ENCODE peak calls at places on chromosomes 4 and X, in five cellular contexts. One of them, this sample, is unnamed.
A peak's percentile ranks its signal among the peaks of the same experiment; 100 is the strongest.

GRCh38 chrX:112642349-112642748 is 37.4 kb downstream of the LHFPL1 start:
- DNase-seq in colonic mucosa: peak; percentile 24
- DNase-seq in coronary artery: no peak
- DNase-seq in GM23248: peak; percentile 63
- DNase-seq in CD8-positive, alpha-beta T cell: peak; percentile 4
- DNase-seq in this sample: no peak

GRCh38 chr4:155047755-155048154 is 160.7 kb upstream of the NPY2R start:
- DNase-seq in colonic mucosa: no peak
- DNase-seq in coronary artery: no peak
- DNase-seq in GM23248: peak; percentile 8
- DNase-seq in CD8-positive, alpha-beta T cell: no peak
- DNase-seq in this sample: no peak

GRCh38 chrX:69387559-69388487 is 116.3 kb upstream of the NALF2 start:
- DNase-seq in colonic mucosa: peak; percentile 41
- DNase-seq in coronary artery: no peak
- DNase-seq in GM23248: peak; percentile 54
- DNase-seq in CD8-positive, alpha-beta T cell: peak; percentile 28
- DNase-seq in this sample: no peak

GRCh38 chr4:165415910-165416309 is 37.1 kb downstream of the CPE start:
- DNase-seq in colonic mucosa: no peak
- DNase-seq in coronary artery: no peak
- DNase-seq in GM23248: no peak
- DNase-seq in CD8-positive, alpha-beta T cell: no peak
- DNase-seq in this sample: no peak

GRCh38 chr4:69888336-69888735 is 28.4 kb upstream of the SULT1E1 start:
- DNase-seq in colonic mucosa: no peak
- DNase-seq in coronary artery: no peak
- DNase-seq in GM23248: no peak
- DNase-seq in CD8-positive, alpha-beta T cell: no peak
- DNase-seq in this sample: no peak

GRCh38 chr4:5638976-5639375 is 69.4 kb downstream of the EVC2 start:
- DNase-seq in colonic mucosa: no peak
- DNase-seq in coronary artery: no peak
- DNase-seq in GM23248: peak; percentile 81
- DNase-seq in CD8-positive, alpha-beta T cell: no peak
- DNase-seq in this sample: no peak

GRCh38 chrX:13764284-13764683 is 29.7 kb downstream of the OFD1 start:
- DNase-seq in colonic mucosa: no peak
- DNase-seq in coronary artery: no peak
- DNase-seq in GM23248: no peak
- DNase-seq in CD8-positive, alpha-beta T cell: no peak
- DNase-seq in this sample: no peak

GRCh38 chr4:80362578-80363181 is 27.1 kb downstream of the CFAP299 start:
- DNase-seq in colonic mucosa: peak; percentile 50
- DNase-seq in coronary artery: no peak
- DNase-seq in GM23248: peak; percentile 61
- DNase-seq in CD8-positive, alpha-beta T cell: peak; percentile 52
- DNase-seq in this sample: no peak

GRCh38 chrX:1554469-1555210 is 17.7 kb upstream of the P2RY8 start:
- DNase-seq in colonic mucosa: no peak
- DNase-seq in coronary artery: no peak
- DNase-seq in GM23248: no peak
- DNase-seq in CD8-positive, alpha-beta T cell: peak; percentile 57
- DNase-seq in this sample: no peak

GRCh38 chr4:111689214-111689613 is 456.0 kb upstream of the FAM241A start:
- DNase-seq in colonic mucosa: no peak
- DNase-seq in coronary artery: no peak
- DNase-seq in GM23248: peak; percentile 71
- DNase-seq in CD8-positive, alpha-beta T cell: no peak
- DNase-seq in this sample: no peak
- H3K4me3 ChIP-seq in colonic mucosa: no peak overlapping the region
- H3K4me3 ChIP-seq in coronary artery: no peak overlapping the region
- H3K4me3 ChIP-seq in GM23248: peak overlapping the region; percentile 34
- H3K4me3 ChIP-seq in CD8-positive, alpha-beta T cell: no peak overlapping the region
- H3K4me3 ChIP-seq in this sample: no peak overlapping the region

GRCh38 chr4:102543529-102543928 is 42.4 kb downstream of the NFKB1 start:
- DNase-seq in colonic mucosa: no peak
- DNase-seq in coronary artery: no peak
- DNase-seq in GM23248: no peak
- DNase-seq in CD8-positive, alpha-beta T cell: no peak
- DNase-seq in this sample: no peak

GRCh38 chr4:102541708-102542107 is 40.5 kb downstream of the NFKB1 start:
- DNase-seq in colonic mucosa: peak; percentile 23
- DNase-seq in coronary artery: no peak
- DNase-seq in GM23248: no peak
- DNase-seq in CD8-positive, alpha-beta T cell: no peak
- DNase-seq in this sample: no peak

GRCh38 chr4:102546635-102547034 is 45.5 kb downstream of the NFKB1 start:
- DNase-seq in colonic mucosa: no peak
- DNase-seq in coronary artery: no peak
- DNase-seq in GM23248: no peak
- DNase-seq in CD8-positive, alpha-beta T cell: no peak
- DNase-seq in this sample: no peak

GRCh38 chr4:102547973-102548372 is 46.8 kb downstream of the NFKB1 start:
- DNase-seq in colonic mucosa: no peak
- DNase-seq in coronary artery: no peak
- DNase-seq in GM23248: no peak
- DNase-seq in CD8-positive, alpha-beta T cell: no peak
- DNase-seq in this sample: no peak

DNA sequence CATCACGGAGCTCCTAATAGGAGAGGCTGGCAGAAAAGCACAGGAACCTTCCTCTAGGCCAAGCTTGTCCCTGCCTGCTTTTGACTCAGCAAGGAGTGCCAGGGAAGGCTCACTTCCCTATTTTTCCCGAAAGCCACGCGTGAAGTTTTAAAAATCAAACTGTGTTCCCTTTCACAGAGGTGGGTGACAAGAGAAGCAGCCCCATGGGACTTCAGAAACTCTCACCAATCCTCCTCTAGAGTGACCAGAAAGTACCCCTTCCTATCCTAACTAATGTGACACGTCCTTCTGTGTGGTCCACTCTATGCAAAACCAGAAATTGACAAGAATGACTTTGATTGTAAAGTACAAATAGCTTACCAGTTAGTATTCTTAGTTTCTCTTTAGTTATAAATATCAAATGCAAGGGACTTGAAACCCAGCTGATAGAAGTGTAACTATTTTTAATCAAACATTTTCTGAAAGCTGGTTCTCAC is 41.9 kb downstream of the NFKB1 start:
- DNase-seq in colonic mucosa: no peak
- DNase-seq in coronary artery: no peak
- DNase-seq in GM23248: no peak
- DNase-seq in CD8-positive, alpha-beta T cell: no peak
- DNase-seq in this sample: no peak
- H3K4me3 ChIP-seq in colonic mucosa: no peak overlapping the region
- H3K4me3 ChIP-seq in coronary artery: no peak overlapping the region
- H3K4me3 ChIP-seq in GM23248: no peak overlapping the region
- H3K4me3 ChIP-seq in CD8-positive, alpha-beta T cell: no peak overlapping the region
- H3K4me3 ChIP-seq in this sample: no peak overlapping the region

DNA sequence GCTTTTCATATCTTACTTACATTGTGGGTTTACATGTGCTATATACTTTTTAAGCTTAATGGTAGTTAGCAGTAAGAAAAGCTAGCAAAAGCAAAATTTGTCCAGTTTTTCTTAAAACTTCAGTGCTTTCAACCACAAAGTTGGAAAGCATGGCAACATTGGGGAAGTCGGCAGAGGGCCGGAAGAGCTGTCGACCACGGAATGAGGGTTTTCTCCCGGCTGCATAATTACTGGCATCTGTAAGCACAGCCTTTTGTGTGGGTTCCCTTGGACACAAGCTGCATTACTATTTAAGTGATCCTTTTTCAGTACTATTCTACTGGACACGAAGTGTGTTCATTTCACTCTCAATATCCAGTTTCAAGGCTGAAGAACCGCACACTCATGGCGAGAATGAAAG is 560.4 kb downstream of the ANKRD50 start:
- DNase-seq in colonic mucosa: no peak
- DNase-seq in coronary artery: no peak
- DNase-seq in GM23248: no peak
- DNase-seq in CD8-positive, alpha-beta T cell: no peak
- DNase-seq in this sample: no peak
- H3K4me3 ChIP-seq in colonic mucosa: no peak overlapping the region
- H3K4me3 ChIP-seq in coronary artery: no peak overlapping the region
- H3K4me3 ChIP-seq in GM23248: no peak overlapping the region
- H3K4me3 ChIP-seq in CD8-positive, alpha-beta T cell: no peak overlapping the region
- H3K4me3 ChIP-seq in this sample: no peak overlapping the region

GRCh38 chr4:39715788-39716187 is 17.9 kb downstream of the UBE2K start:
- DNase-seq in colonic mucosa: no peak
- DNase-seq in coronary artery: no peak
- DNase-seq in GM23248: no peak
- DNase-seq in CD8-positive, alpha-beta T cell: no peak
- DNase-seq in this sample: no peak

GRCh38 chr4:39713691-39714090 is 15.8 kb downstream of the UBE2K start:
- DNase-seq in colonic mucosa: no peak
- DNase-seq in coronary artery: no peak
- DNase-seq in GM23248: peak; percentile 71
- DNase-seq in CD8-positive, alpha-beta T cell: no peak
- DNase-seq in this sample: no peak

GRCh38 chr4:39712819-39713607 is 15.1 kb downstream of the UBE2K start:
- DNase-seq in colonic mucosa: no peak
- DNase-seq in coronary artery: no peak
- DNase-seq in GM23248: no peak
- DNase-seq in CD8-positive, alpha-beta T cell: no peak
- DNase-seq in this sample: no peak

GRCh38 chr4:39716356-39716755 is 18.4 kb downstream of the UBE2K start:
- DNase-seq in colonic mucosa: no peak
- DNase-seq in coronary artery: no peak
- DNase-seq in GM23248: no peak
- DNase-seq in CD8-positive, alpha-beta T cell: no peak
- DNase-seq in this sample: no peak

GRCh38 chr4:39714171-39714570 is 16.2 kb downstream of the UBE2K start:
- DNase-seq in colonic mucosa: no peak
- DNase-seq in coronary artery: no peak
- DNase-seq in GM23248: peak; percentile 36
- DNase-seq in CD8-positive, alpha-beta T cell: no peak
- DNase-seq in this sample: no peak
- H3K4me3 ChIP-seq in colonic mucosa: no peak overlapping the region
- H3K4me3 ChIP-seq in coronary artery: peak overlapping the region; percentile 7
- H3K4me3 ChIP-seq in GM23248: no peak overlapping the region
- H3K4me3 ChIP-seq in CD8-positive, alpha-beta T cell: no peak overlapping the region
- H3K4me3 ChIP-seq in this sample: no peak overlapping the region

GRCh38 chrX:134206221-134206620 is 30.8 kb upstream of the CCDC160 start:
- DNase-seq in colonic mucosa: no peak
- DNase-seq in coronary artery: no peak
- DNase-seq in GM23248: no peak
- DNase-seq in CD8-positive, alpha-beta T cell: no peak
- DNase-seq in this sample: no peak
- H3K4me3 ChIP-seq in colonic mucosa: no peak overlapping the region
- H3K4me3 ChIP-seq in coronary artery: no peak overlapping the region
- H3K4me3 ChIP-seq in GM23248: no peak overlapping the region
- H3K4me3 ChIP-seq in CD8-positive, alpha-beta T cell: no peak overlapping the region
- H3K4me3 ChIP-seq in this sample: no peak overlapping the region

DNA sequence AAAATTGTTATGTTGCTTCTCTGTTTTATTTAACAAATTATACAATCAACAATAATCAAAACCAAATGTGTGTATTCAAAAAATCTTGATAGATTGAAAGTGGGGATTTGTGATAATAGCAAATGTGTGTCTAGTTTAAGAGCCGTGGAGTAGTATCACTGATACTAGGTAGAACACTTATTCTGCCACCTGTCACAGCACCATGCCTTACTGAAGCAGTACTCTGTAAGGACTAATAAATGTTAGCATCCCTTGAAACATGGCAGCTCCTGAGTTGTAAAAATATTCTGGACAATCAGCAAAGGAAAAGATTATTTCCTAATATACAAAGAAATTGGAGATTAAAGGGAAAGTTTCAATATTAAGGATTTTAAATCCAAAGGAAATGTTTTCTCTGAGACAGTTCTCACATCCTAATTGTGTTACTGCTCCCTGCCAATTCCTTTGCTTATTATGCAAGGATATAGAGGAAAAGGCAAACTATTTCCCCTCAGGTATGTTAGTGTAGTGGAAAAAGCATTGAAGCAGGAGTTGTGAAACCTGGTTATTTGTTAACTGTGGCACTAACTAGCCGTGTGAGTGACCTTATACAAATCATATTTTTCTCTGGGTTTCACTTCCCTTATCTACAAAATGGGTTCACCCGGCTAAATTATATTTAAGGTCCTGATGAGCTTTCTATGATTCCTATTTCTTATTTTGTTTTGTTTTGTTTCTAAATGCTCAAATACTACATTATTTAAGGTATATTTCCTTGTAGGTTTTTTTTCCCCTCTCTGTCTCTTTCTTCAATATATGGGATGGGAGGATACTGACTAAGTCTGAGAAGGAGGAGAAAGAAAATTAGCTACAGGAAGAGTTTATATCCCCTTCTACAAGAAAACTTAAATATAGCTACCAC is 303.2 kb downstream of the ARHGAP24 start:
- DNase-seq in colonic mucosa: no peak
- DNase-seq in coronary artery: no peak
- DNase-seq in GM23248: peak; percentile 44
- DNase-seq in CD8-positive, alpha-beta T cell: no peak
- DNase-seq in this sample: no peak
- H3K4me3 ChIP-seq in colonic mucosa: no peak overlapping the region
- H3K4me3 ChIP-seq in coronary artery: peak overlapping the region; percentile 62
- H3K4me3 ChIP-seq in GM23248: peak overlapping the region; percentile 91
- H3K4me3 ChIP-seq in CD8-positive, alpha-beta T cell: no peak overlapping the region
- H3K4me3 ChIP-seq in this sample: peak overlapping the region; percentile 67

This sample was measured in thoracic aorta.